ENCODE peak calls at places on chromosomes 16 and 17, in seven cellular contexts. I, V, Z, M, S, H and P are unnamed samples.

GRCh38 chr17:1878419-1879121 is 48.8 kb downstream of the RPA1 start:
- DNase-seq in I (no peak), V (peak; percentile 40), Z (no peak), M (no peak), S (no peak), H (no peak), P (no peak)

GRCh38 chr17:1486802-1487695 is 5.4 kb downstream of the MYO1C start:
- DNase-seq in I (no peak), V (peak; percentile 66), Z (peak; percentile 49), M (peak; percentile 44), S (peak; percentile 79), H (no peak), P (peak; percentile 77)

GRCh38 chr17:17917394-17917793 is 54.8 kb downstream of the TOM1L2 start:
- DNase-seq in I (no peak), V (no peak), Z (no peak), M (no peak), S (no peak), H (no peak), P (no peak)

GRCh38 chr16:85187002-85187401 is 74.7 kb upstream of the CIBAR2 start:
- DNase-seq in I (no peak), V (peak; percentile 19), Z (no peak), M (peak; percentile 40), S (no peak), H (no peak), P (no peak)

GRCh38 chr17:19883537-19884215 is 15.9 kb upstream of the ULK2 start:
- DNase-seq in I (no peak), V (no peak), Z (no peak), M (no peak), S (no peak), H (no peak), P (no peak)

GRCh38 chr17:40560592-40561293 is 4.5 kb downstream of the CCR7 start:
- DNase-seq in I (no peak), V (peak; percentile 85), Z (peak; percentile 68), M (peak; percentile 49), S (no peak), H (peak; percentile 67), P (peak; percentile 7)

GRCh38 chr16:8063151-8063550 is 527.2 kb downstream of the TMEM114 start:
- DNase-seq in I (no peak), V (no peak), Z (no peak), M (no peak), S (no peak), H (no peak), P (no peak)

GRCh38 chr17:9645858-9646555 is 690 bp downstream of the USP43 start:
- DNase-seq in I (no peak), V (no peak), Z (peak; percentile 21), M (no peak), S (peak; percentile 76), H (no peak), P (no peak)

GRCh38 chr17:7673239-7673638 is 14.1 kb downstream of the TP53 start:
- DNase-seq in I (no peak), V (peak; percentile 37), Z (no peak), M (no peak), S (peak; percentile 89), H (no peak), P (no peak)

GRCh38 chr17:17723354-17724261 is 42.4 kb downstream of the RAI1 start:
- DNase-seq in I (no peak), V (peak; percentile 58), Z (no peak), M (peak; percentile 76), S (peak; percentile 66), H (peak; percentile 49), P (peak; percentile 73)

DNA sequence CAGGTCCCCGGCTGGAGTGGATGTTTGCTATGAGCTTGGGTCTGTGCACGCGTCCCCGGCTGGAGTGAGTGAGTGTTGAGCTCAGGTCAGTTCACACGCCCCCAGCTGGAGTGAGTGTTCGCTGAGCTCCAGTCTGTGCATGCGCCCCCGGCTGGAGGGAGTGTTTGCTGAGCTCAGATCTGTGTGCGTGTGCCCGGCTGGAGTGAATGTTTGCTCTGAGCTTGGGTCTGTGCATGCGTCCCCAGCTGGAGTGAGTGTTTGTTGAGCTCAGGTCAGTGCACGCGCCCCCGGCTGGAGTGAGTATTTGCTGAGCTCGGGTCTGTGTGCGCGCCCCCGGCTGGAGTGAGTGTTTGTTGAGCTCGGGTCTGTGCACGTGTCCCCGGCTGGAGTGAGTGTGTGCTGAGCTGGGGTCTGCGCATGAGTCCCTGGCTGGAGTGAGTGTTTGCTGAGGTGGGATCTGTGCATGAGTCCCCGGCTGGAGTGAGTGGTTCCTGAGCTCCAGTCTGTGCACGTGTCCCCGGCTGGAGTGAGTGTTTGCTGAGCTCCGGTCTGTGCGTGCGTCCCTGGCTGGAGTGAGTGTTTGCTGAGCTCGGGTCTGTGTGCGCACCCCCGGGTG is 284.2 kb downstream of the SNX29 start:
- DNase-seq in I (no peak), V (peak; percentile 9), Z (no peak), M (peak; percentile 31), S (peak; percentile 56), H (no peak), P (no peak)
- TF ChIP-seq CTCF in I (no peak), V (no peak), Z (no peak), M (peak; percentile 6), S (peak; percentile 58), H (no peak), P (no peak)

DNA sequence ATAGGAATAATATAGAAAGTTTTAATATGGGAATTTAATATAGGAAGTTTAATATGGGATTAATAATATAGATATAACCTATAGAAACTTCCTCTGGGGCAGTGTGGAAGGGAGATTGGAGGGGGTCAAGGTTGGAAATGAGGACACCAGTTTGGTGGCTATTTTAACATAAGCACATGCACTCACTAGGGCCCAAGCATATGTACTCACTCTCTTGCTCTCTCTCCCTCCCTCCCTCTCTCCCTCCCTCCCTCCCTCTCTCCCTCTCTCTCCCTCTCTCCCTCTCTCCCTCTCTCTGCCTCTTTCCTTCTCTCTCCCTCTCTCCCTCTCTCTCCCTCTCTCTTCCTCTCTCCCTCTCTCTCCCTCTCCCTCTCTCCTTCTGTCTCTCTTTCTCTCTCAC is 528.1 kb downstream of the NPIPA7 start:
- DNase-seq in I (no peak), V (no peak), Z (no peak), M (no peak), S (no peak), H (no peak), P (no peak)
- TF ChIP-seq CTCF in I (no peak), V (no peak), Z (no peak), M (no peak), S (no peak), H (no peak), P (no peak)

DNA sequence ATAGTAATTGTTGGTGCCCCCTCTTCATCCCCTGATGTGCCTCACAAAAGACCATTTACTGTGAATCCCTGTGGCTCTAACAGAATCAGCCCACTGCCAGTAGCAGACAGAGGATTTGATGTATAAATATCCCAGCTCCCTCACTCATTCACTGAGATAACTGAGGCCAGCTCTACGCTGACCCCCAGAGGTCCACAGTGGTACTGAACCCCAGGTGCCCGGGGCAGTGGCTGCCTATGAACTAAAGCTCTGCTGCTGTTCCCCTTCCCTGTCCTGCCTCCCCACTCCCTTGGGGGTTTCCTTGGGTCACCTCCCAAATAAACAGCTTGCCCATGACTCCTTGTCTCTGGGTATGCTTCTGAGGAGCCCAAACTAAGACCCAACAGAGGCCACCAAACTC is 295.8 kb downstream of the FOXL1 start:
- DNase-seq in I (no peak), V (peak; percentile 36), Z (peak; percentile 26), M (peak; percentile 13), S (peak; percentile 90), H (no peak), P (no peak)
- TF ChIP-seq CTCF in I (peak; percentile 52), V (peak; percentile 73), Z (peak; percentile 58), M (peak; percentile 54), S (peak; percentile 80), H (peak; percentile 60), P (peak; percentile 48)

GRCh38 chr16:50900391-50900942 is 158.6 kb downstream of the CYLD start:
- DNase-seq in I (no peak), V (no peak), Z (no peak), M (no peak), S (no peak), H (no peak), P (no peak)

GRCh38 chr16:50901062-50901461 is 159.2 kb downstream of the CYLD start:
- DNase-seq in I (no peak), V (no peak), Z (no peak), M (no peak), S (no peak), H (no peak), P (no peak)

GRCh38 chr16:50902457-50902856 is 160.6 kb downstream of the CYLD start:
- DNase-seq in I (no peak), V (no peak), Z (no peak), M (no peak), S (no peak), H (no peak), P (no peak)
- TF ChIP-seq CTCF in I (no peak), V (no peak), Z (no peak), M (no peak), S (peak; percentile 15), H (no peak), P (no peak)

GRCh38 chr16:49970818-49971431 is 54.1 kb upstream of the CNEP1R1 start:
- DNase-seq in I (no peak), V (no peak), Z (no peak), M (no peak), S (no peak), H (no peak), P (no peak)

GRCh38 chr16:49964316-49964715 is 60.7 kb upstream of the CNEP1R1 start:
- DNase-seq in I (no peak), V (no peak), Z (no peak), M (no peak), S (no peak), H (no peak), P (no peak)

GRCh38 chr16:49967012-49967559 is 57.9 kb upstream of the CNEP1R1 start:
- DNase-seq in I (no peak), V (no peak), Z (no peak), M (no peak), S (no peak), H (no peak), P (no peak)

GRCh38 chr16:49972280-49972679 is 52.7 kb upstream of the CNEP1R1 start:
- DNase-seq in I (no peak), V (no peak), Z (no peak), M (no peak), S (no peak), H (no peak), P (no peak)

GRCh38 chr16:49969356-49970030 is 55.5 kb upstream of the CNEP1R1 start:
- DNase-seq in I (no peak), V (no peak), Z (no peak), M (peak; percentile 17), S (no peak), H (no peak), P (no peak)
- TF ChIP-seq CTCF in I (no peak), V (no peak), Z (no peak), M (no peak), S (no peak), H (no peak), P (no peak)